ENCODE peak calls at places on chromosomes 7 and 10, in ten cellular contexts. One of them, this sample, is unnamed.

GRCh38 chr7:150944066-150945042 is 33.8 kb downstream of the KCNH2 start:
- DNase-seq in kidney: peak
- DNase-seq in SK-N-DZ: no peak
- DNase-seq in gastrocnemius medialis: no peak
- DNase-seq in stimulated activated CD4-positive, alpha-beta T cell treated with anti-CD3 and anti-CD28 coated beads, Interleukin-1b, Interleukin-23, amount 100 ng/mL, for 4 hours: no peak
- DNase-seq in foreskin keratinocyte: peak
- DNase-seq in activated CD4-positive, alpha-beta T cell treated with anti-CD3 and anti-CD28 coated beads, Interleukin-2, amount 50 U/mL, for 1 hour: no peak
- DNase-seq in heart left ventricle: no peak
- DNase-seq in IMR-90: no peak
- DNase-seq in Daoy: no peak
- DNase-seq in this sample: no peak

GRCh38 chr7:142381727-142382409 is 124.0 kb upstream of the PRSS58 start:
- DNase-seq in kidney: peak
- DNase-seq in SK-N-DZ: no peak
- DNase-seq in gastrocnemius medialis: no peak
- DNase-seq in stimulated activated CD4-positive, alpha-beta T cell treated with anti-CD3 and anti-CD28 coated beads, Interleukin-1b, Interleukin-23, amount 100 ng/mL, for 4 hours: no peak
- DNase-seq in foreskin keratinocyte: peak
- DNase-seq in activated CD4-positive, alpha-beta T cell treated with anti-CD3 and anti-CD28 coated beads, Interleukin-2, amount 50 U/mL, for 1 hour: no peak
- DNase-seq in heart left ventricle: no peak
- DNase-seq in IMR-90: no peak
- DNase-seq in Daoy: no peak
- DNase-seq in this sample: no peak

GRCh38 chr7:292826-293225 is 2.9 kb downstream of the FOXL3 start:
- DNase-seq in kidney: no peak
- DNase-seq in SK-N-DZ: no peak
- DNase-seq in gastrocnemius medialis: no peak
- DNase-seq in stimulated activated CD4-positive, alpha-beta T cell treated with anti-CD3 and anti-CD28 coated beads, Interleukin-1b, Interleukin-23, amount 100 ng/mL, for 4 hours: no peak
- DNase-seq in foreskin keratinocyte: no peak
- DNase-seq in activated CD4-positive, alpha-beta T cell treated with anti-CD3 and anti-CD28 coated beads, Interleukin-2, amount 50 U/mL, for 1 hour: no peak
- DNase-seq in heart left ventricle: no peak
- DNase-seq in IMR-90: no peak
- DNase-seq in Daoy: no peak
- DNase-seq in this sample: no peak

GRCh38 chr7:86199881-86200280 is 443.8 kb upstream of the GRM3 start:
- DNase-seq in kidney: no peak
- DNase-seq in SK-N-DZ: no peak
- DNase-seq in gastrocnemius medialis: no peak
- DNase-seq in stimulated activated CD4-positive, alpha-beta T cell treated with anti-CD3 and anti-CD28 coated beads, Interleukin-1b, Interleukin-23, amount 100 ng/mL, for 4 hours: no peak
- DNase-seq in foreskin keratinocyte: no peak
- DNase-seq in activated CD4-positive, alpha-beta T cell treated with anti-CD3 and anti-CD28 coated beads, Interleukin-2, amount 50 U/mL, for 1 hour: no peak
- DNase-seq in heart left ventricle: no peak
- DNase-seq in IMR-90: no peak
- DNase-seq in Daoy: no peak
- DNase-seq in this sample: no peak

GRCh38 chr7:17524746-17525145 is 226.3 kb downstream of the AHR start:
- DNase-seq in kidney: no peak
- DNase-seq in SK-N-DZ: no peak
- DNase-seq in gastrocnemius medialis: no peak
- DNase-seq in stimulated activated CD4-positive, alpha-beta T cell treated with anti-CD3 and anti-CD28 coated beads, Interleukin-1b, Interleukin-23, amount 100 ng/mL, for 4 hours: no peak
- DNase-seq in foreskin keratinocyte: no peak
- DNase-seq in activated CD4-positive, alpha-beta T cell treated with anti-CD3 and anti-CD28 coated beads, Interleukin-2, amount 50 U/mL, for 1 hour: no peak
- DNase-seq in heart left ventricle: no peak
- DNase-seq in IMR-90: peak
- DNase-seq in Daoy: peak
- DNase-seq in this sample: no peak

GRCh38 chr10:14362098-14362497 is 31.4 kb upstream of the FRMD4A start:
- DNase-seq in kidney: no peak
- DNase-seq in SK-N-DZ: no peak
- DNase-seq in gastrocnemius medialis: no peak
- DNase-seq in stimulated activated CD4-positive, alpha-beta T cell treated with anti-CD3 and anti-CD28 coated beads, Interleukin-1b, Interleukin-23, amount 100 ng/mL, for 4 hours: no peak
- DNase-seq in foreskin keratinocyte: no peak
- DNase-seq in activated CD4-positive, alpha-beta T cell treated with anti-CD3 and anti-CD28 coated beads, Interleukin-2, amount 50 U/mL, for 1 hour: no peak
- DNase-seq in heart left ventricle: no peak
- DNase-seq in IMR-90: peak
- DNase-seq in Daoy: no peak
- DNase-seq in this sample: no peak

GRCh38 chr7:64807731-64808365 is 13.6 kb downstream of the ZNF138 start:
- DNase-seq in kidney: no peak
- DNase-seq in SK-N-DZ: peak
- DNase-seq in gastrocnemius medialis: no peak
- DNase-seq in stimulated activated CD4-positive, alpha-beta T cell treated with anti-CD3 and anti-CD28 coated beads, Interleukin-1b, Interleukin-23, amount 100 ng/mL, for 4 hours: no peak
- DNase-seq in foreskin keratinocyte: no peak
- DNase-seq in activated CD4-positive, alpha-beta T cell treated with anti-CD3 and anti-CD28 coated beads, Interleukin-2, amount 50 U/mL, for 1 hour: no peak
- DNase-seq in heart left ventricle: no peak
- DNase-seq in IMR-90: no peak
- DNase-seq in Daoy: no peak
- DNase-seq in this sample: no peak

GRCh38 chr10:34814228-34815173 is 595 bp downstream of the PARD3 start:
- DNase-seq in kidney: peak
- DNase-seq in SK-N-DZ: peak
- DNase-seq in gastrocnemius medialis: no peak
- DNase-seq in stimulated activated CD4-positive, alpha-beta T cell treated with anti-CD3 and anti-CD28 coated beads, Interleukin-1b, Interleukin-23, amount 100 ng/mL, for 4 hours: no peak
- DNase-seq in foreskin keratinocyte: no peak
- DNase-seq in activated CD4-positive, alpha-beta T cell treated with anti-CD3 and anti-CD28 coated beads, Interleukin-2, amount 50 U/mL, for 1 hour: no peak
- DNase-seq in heart left ventricle: peak
- DNase-seq in IMR-90: peak
- DNase-seq in Daoy: peak
- DNase-seq in this sample: no peak

GRCh38 chr10:126006906-126007305 is 110.5 kb downstream of the FANK1 start:
- DNase-seq in kidney: no peak
- DNase-seq in SK-N-DZ: no peak
- DNase-seq in gastrocnemius medialis: no peak
- DNase-seq in stimulated activated CD4-positive, alpha-beta T cell treated with anti-CD3 and anti-CD28 coated beads, Interleukin-1b, Interleukin-23, amount 100 ng/mL, for 4 hours: no peak
- DNase-seq in foreskin keratinocyte: no peak
- DNase-seq in activated CD4-positive, alpha-beta T cell treated with anti-CD3 and anti-CD28 coated beads, Interleukin-2, amount 50 U/mL, for 1 hour: no peak
- DNase-seq in heart left ventricle: no peak
- DNase-seq in IMR-90: no peak
- DNase-seq in Daoy: no peak
- DNase-seq in this sample: no peak

GRCh38 chr10:113176652-113177155 is 226.7 kb downstream of the TCF7L2 start:
- DNase-seq in kidney: no peak
- DNase-seq in SK-N-DZ: no peak
- DNase-seq in gastrocnemius medialis: no peak
- DNase-seq in stimulated activated CD4-positive, alpha-beta T cell treated with anti-CD3 and anti-CD28 coated beads, Interleukin-1b, Interleukin-23, amount 100 ng/mL, for 4 hours: no peak
- DNase-seq in foreskin keratinocyte: no peak
- DNase-seq in activated CD4-positive, alpha-beta T cell treated with anti-CD3 and anti-CD28 coated beads, Interleukin-2, amount 50 U/mL, for 1 hour: no peak
- DNase-seq in heart left ventricle: no peak
- DNase-seq in IMR-90: no peak
- DNase-seq in Daoy: no peak
- DNase-seq in this sample: no peak

GRCh38 chr7:94396044-94396443 is 1.3 kb downstream of the COL1A2 start:
- DNase-seq in kidney: no peak
- DNase-seq in SK-N-DZ: no peak
- DNase-seq in gastrocnemius medialis: no peak
- DNase-seq in stimulated activated CD4-positive, alpha-beta T cell treated with anti-CD3 and anti-CD28 coated beads, Interleukin-1b, Interleukin-23, amount 100 ng/mL, for 4 hours: no peak
- DNase-seq in foreskin keratinocyte: no peak
- DNase-seq in activated CD4-positive, alpha-beta T cell treated with anti-CD3 and anti-CD28 coated beads, Interleukin-2, amount 50 U/mL, for 1 hour: no peak
- DNase-seq in heart left ventricle: no peak
- DNase-seq in IMR-90: peak
- DNase-seq in Daoy: peak
- DNase-seq in this sample: peak

GRCh38 chr7:116180302-116180701 is 30.0 kb upstream of the TES start:
- DNase-seq in kidney: no peak
- DNase-seq in SK-N-DZ: peak
- DNase-seq in gastrocnemius medialis: no peak
- DNase-seq in stimulated activated CD4-positive, alpha-beta T cell treated with anti-CD3 and anti-CD28 coated beads, Interleukin-1b, Interleukin-23, amount 100 ng/mL, for 4 hours: no peak
- DNase-seq in foreskin keratinocyte: peak
- DNase-seq in activated CD4-positive, alpha-beta T cell treated with anti-CD3 and anti-CD28 coated beads, Interleukin-2, amount 50 U/mL, for 1 hour: peak
- DNase-seq in heart left ventricle: no peak
- DNase-seq in IMR-90: peak
- DNase-seq in Daoy: peak
- DNase-seq in this sample: peak

GRCh38 chr10:11725912-11726311 is 16.3 kb upstream of the ECHDC3 start:
- DNase-seq in kidney: no peak
- DNase-seq in SK-N-DZ: no peak
- DNase-seq in gastrocnemius medialis: no peak
- DNase-seq in stimulated activated CD4-positive, alpha-beta T cell treated with anti-CD3 and anti-CD28 coated beads, Interleukin-1b, Interleukin-23, amount 100 ng/mL, for 4 hours: no peak
- DNase-seq in foreskin keratinocyte: no peak
- DNase-seq in activated CD4-positive, alpha-beta T cell treated with anti-CD3 and anti-CD28 coated beads, Interleukin-2, amount 50 U/mL, for 1 hour: no peak
- DNase-seq in heart left ventricle: no peak
- DNase-seq in IMR-90: no peak
- DNase-seq in Daoy: no peak
- DNase-seq in this sample: no peak

GRCh38 chr10:79049931-79050895 is 18.6 kb upstream of the ZMIZ1 start:
- DNase-seq in kidney: peak
- DNase-seq in SK-N-DZ: no peak
- DNase-seq in gastrocnemius medialis: no peak
- DNase-seq in stimulated activated CD4-positive, alpha-beta T cell treated with anti-CD3 and anti-CD28 coated beads, Interleukin-1b, Interleukin-23, amount 100 ng/mL, for 4 hours: no peak
- DNase-seq in foreskin keratinocyte: no peak
- DNase-seq in activated CD4-positive, alpha-beta T cell treated with anti-CD3 and anti-CD28 coated beads, Interleukin-2, amount 50 U/mL, for 1 hour: no peak
- DNase-seq in heart left ventricle: no peak
- DNase-seq in IMR-90: peak
- DNase-seq in Daoy: peak
- DNase-seq in this sample: no peak

GRCh38 chr7:2154831-2155230 is 77.9 kb downstream of the MAD1L1 start:
- DNase-seq in kidney: peak
- DNase-seq in SK-N-DZ: no peak
- DNase-seq in gastrocnemius medialis: no peak
- DNase-seq in stimulated activated CD4-positive, alpha-beta T cell treated with anti-CD3 and anti-CD28 coated beads, Interleukin-1b, Interleukin-23, amount 100 ng/mL, for 4 hours: no peak
- DNase-seq in foreskin keratinocyte: no peak
- DNase-seq in activated CD4-positive, alpha-beta T cell treated with anti-CD3 and anti-CD28 coated beads, Interleukin-2, amount 50 U/mL, for 1 hour: no peak
- DNase-seq in heart left ventricle: no peak
- DNase-seq in IMR-90: no peak
- DNase-seq in Daoy: no peak
- DNase-seq in this sample: no peak

GRCh38 chr10:59131673-59132072 is 44.8 kb upstream of the PHYHIPL start:
- DNase-seq in kidney: no peak
- DNase-seq in SK-N-DZ: no peak
- DNase-seq in gastrocnemius medialis: no peak
- DNase-seq in stimulated activated CD4-positive, alpha-beta T cell treated with anti-CD3 and anti-CD28 coated beads, Interleukin-1b, Interleukin-23, amount 100 ng/mL, for 4 hours: no peak
- DNase-seq in foreskin keratinocyte: no peak
- DNase-seq in activated CD4-positive, alpha-beta T cell treated with anti-CD3 and anti-CD28 coated beads, Interleukin-2, amount 50 U/mL, for 1 hour: no peak
- DNase-seq in heart left ventricle: no peak
- DNase-seq in IMR-90: no peak
- DNase-seq in Daoy: no peak
- DNase-seq in this sample: no peak